ENCODE peak calls at places on chromosome 7, in ten cellular contexts. G is SW 1271; M is activated T-helper 1 cell treated with Interleukin-2 at 50 U/mL for 16 hours; E is GM12891; Y is NCI-H2081; F is fibroblast of lung; X is activated CD4-positive, alpha-beta T cell treated with anti-CD3 and anti-CD28 coated beads for 1 hour; J is AG04450; I is AG08395; B is nucleus accumbens. T is an unnamed sample.

GRCh38 chr7:123230603-123231002 is 30.8 kb upstream of the SLC13A1 start:
- DNase-seq in M (no peak), J (no peak), G (no peak), F (no peak), E (no peak), Y (no peak), X (no peak), I (no peak), B (no peak), T (no peak)

GRCh38 chr7:6725003-6725402 is 18.3 kb upstream of the ZNF12 start:
- DNase-seq in M (no peak), G (no peak), E (peak), I (no peak), Y (no peak), F (no peak), X (no peak), J (no peak), B (no peak), T (no peak)

GRCh38 chr7:134766779-134767566 is 12.5 kb upstream of the CALD1 start:
- DNase-seq in G (no peak), J (no peak), I (no peak), X (no peak), F (peak), Y (no peak), B (no peak), E (peak), M (no peak), T (peak)

GRCh38 chr7:31055501-31055900 is 3.4 kb downstream of the ADCYAP1R1 start:
- DNase-seq in Y (no peak), F (no peak), X (no peak), M (no peak), E (no peak), J (no peak), I (no peak), G (no peak), B (no peak), T (no peak)

GRCh38 chr7:5428470-5429252 is 5.0 kb upstream of the TNRC18 start:
- DNase-seq in M (no peak), X (no peak), G (no peak), E (no peak), B (peak), J (peak), Y (peak), I (no peak), F (peak), T (peak)

GRCh38 chr7:3805151-3805550 is 504.1 kb downstream of the SDK1 start:
- DNase-seq in Y (no peak), X (no peak), B (no peak), M (no peak), F (peak), I (no peak), J (no peak), G (peak), E (no peak), T (peak)

GRCh38 chr7:152504816-152505215 is 69.0 kb upstream of the KMT2C start:
- DNase-seq in F (no peak), J (no peak), Y (no peak), X (no peak), E (no peak), M (no peak), B (no peak), G (no peak), I (no peak), T (no peak)

GRCh38 chr7:122675011-122675410 is 23.9 kb downstream of the RNF133 start:
- DNase-seq in G (no peak), I (peak), B (no peak), J (no peak), Y (no peak), M (no peak), E (no peak), X (no peak), F (no peak), T (peak)